ENCODE peak calls at places on chromosome 9, in six cellular contexts. One of them, this sample, is unnamed.

GRCh38 chr9:98860871-98861293 is 53.4 kb downstream of the GALNT12 start:
- DNase-seq in transverse colon: peak; percentile 44
- DNase-seq in heart left ventricle: peak; percentile 90
- DNase-seq in breast epithelium: no peak
- DNase-seq in body of pancreas: peak; percentile 61
- DNase-seq in HCT116: no peak
- DNase-seq in this sample: peak; percentile 92

GRCh38 chr9:95726756-95727155 is 148.7 kb upstream of the ERCC6L2 start:
- DNase-seq in transverse colon: no peak
- DNase-seq in heart left ventricle: no peak
- DNase-seq in breast epithelium: no peak
- DNase-seq in body of pancreas: no peak
- DNase-seq in HCT116: peak; percentile 26
- DNase-seq in this sample: no peak

GRCh38 chr9:85425153-85425611 is 316.6 kb downstream of the AGTPBP1 start:
- DNase-seq in transverse colon: peak; percentile 55
- DNase-seq in heart left ventricle: peak; percentile 45
- DNase-seq in breast epithelium: no peak
- DNase-seq in body of pancreas: peak; percentile 54
- DNase-seq in HCT116: peak; percentile 69
- DNase-seq in this sample: no peak

GRCh38 chr9:109779711-109780452 is at the start of gene PALM2AKAP2:
- DNase-seq in transverse colon: peak; percentile 41
- DNase-seq in heart left ventricle: peak; percentile 82
- DNase-seq in breast epithelium: no peak
- DNase-seq in body of pancreas: peak; percentile 34
- DNase-seq in HCT116: no peak
- DNase-seq in this sample: peak; percentile 77

GRCh38 chr9:129624947-129625346 is 1.0 kb upstream of the NTMT1 start:
- DNase-seq in transverse colon: no peak
- DNase-seq in heart left ventricle: no peak
- DNase-seq in breast epithelium: no peak
- DNase-seq in body of pancreas: no peak
- DNase-seq in HCT116: no peak
- DNase-seq in this sample: no peak

GRCh38 chr9:85536076-85536475 is 205.7 kb downstream of the AGTPBP1 start:
- DNase-seq in transverse colon: no peak
- DNase-seq in heart left ventricle: peak; percentile 63
- DNase-seq in breast epithelium: no peak
- DNase-seq in body of pancreas: no peak
- DNase-seq in HCT116: no peak
- DNase-seq in this sample: no peak

GRCh38 chr9:135330685-135331590 is 148.6 kb upstream of the PPP1R26 start:
- DNase-seq in transverse colon: no peak
- DNase-seq in heart left ventricle: no peak
- DNase-seq in breast epithelium: no peak
- DNase-seq in body of pancreas: no peak
- DNase-seq in HCT116: no peak
- DNase-seq in this sample: no peak

GRCh38 chr9:97807681-97808080 is 45.3 kb upstream of the FOXE1 start:
- DNase-seq in transverse colon: no peak
- DNase-seq in heart left ventricle: no peak
- DNase-seq in breast epithelium: no peak
- DNase-seq in body of pancreas: no peak
- DNase-seq in HCT116: no peak
- DNase-seq in this sample: no peak

GRCh38 chr9:112120471-112120925 is 54.6 kb downstream of the SUSD1 start:
- DNase-seq in transverse colon: no peak
- DNase-seq in heart left ventricle: no peak
- DNase-seq in breast epithelium: no peak
- DNase-seq in body of pancreas: no peak
- DNase-seq in HCT116: no peak
- DNase-seq in this sample: no peak

DNA sequence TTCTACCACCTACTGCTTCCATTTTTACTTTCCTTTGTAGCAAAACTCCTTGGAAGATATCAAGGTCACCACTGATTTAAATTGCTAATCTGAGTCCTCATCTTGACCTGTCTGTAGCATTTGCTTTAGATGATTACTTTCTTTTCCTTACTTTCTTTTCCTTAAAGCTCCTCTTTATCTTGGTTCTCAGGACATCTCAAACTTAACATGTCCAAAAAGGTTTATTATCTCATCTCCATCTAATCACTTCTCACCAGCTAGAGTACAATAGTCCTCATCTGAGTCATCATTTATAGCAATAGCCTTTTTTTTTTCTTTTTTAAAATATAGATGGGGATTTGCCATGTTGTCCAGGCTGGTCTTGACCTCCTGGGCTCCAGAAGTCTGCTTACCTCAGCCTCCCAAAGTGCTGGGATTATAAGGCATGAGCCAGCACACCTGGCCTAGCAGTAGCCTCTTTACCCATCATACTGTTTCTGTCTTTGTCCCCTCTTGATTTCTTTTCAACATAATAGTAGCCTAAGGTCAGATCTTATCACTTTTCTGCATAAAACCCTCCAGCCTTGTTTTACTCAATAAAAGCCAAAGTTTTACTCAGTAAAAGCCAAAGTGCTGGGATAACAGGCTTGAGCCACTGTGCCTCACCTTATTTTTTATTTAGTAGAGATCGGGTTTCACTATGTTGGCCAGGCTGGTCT is 32.9 kb upstream of the GPR21 start:
- DNase-seq in transverse colon: no peak
- DNase-seq in heart left ventricle: no peak
- DNase-seq in breast epithelium: no peak
- DNase-seq in body of pancreas: no peak
- DNase-seq in HCT116: no peak
- DNase-seq in this sample: no peak
- H3K4me3 ChIP-seq in transverse colon: no peak overlapping the region
- H3K4me3 ChIP-seq in heart left ventricle: no peak overlapping the region
- H3K4me3 ChIP-seq in breast epithelium: no peak overlapping the region
- H3K4me3 ChIP-seq in body of pancreas: no peak overlapping the region
- H3K4me3 ChIP-seq in HCT116: no peak overlapping the region
- H3K4me3 ChIP-seq in this sample: no peak overlapping the region

DNA sequence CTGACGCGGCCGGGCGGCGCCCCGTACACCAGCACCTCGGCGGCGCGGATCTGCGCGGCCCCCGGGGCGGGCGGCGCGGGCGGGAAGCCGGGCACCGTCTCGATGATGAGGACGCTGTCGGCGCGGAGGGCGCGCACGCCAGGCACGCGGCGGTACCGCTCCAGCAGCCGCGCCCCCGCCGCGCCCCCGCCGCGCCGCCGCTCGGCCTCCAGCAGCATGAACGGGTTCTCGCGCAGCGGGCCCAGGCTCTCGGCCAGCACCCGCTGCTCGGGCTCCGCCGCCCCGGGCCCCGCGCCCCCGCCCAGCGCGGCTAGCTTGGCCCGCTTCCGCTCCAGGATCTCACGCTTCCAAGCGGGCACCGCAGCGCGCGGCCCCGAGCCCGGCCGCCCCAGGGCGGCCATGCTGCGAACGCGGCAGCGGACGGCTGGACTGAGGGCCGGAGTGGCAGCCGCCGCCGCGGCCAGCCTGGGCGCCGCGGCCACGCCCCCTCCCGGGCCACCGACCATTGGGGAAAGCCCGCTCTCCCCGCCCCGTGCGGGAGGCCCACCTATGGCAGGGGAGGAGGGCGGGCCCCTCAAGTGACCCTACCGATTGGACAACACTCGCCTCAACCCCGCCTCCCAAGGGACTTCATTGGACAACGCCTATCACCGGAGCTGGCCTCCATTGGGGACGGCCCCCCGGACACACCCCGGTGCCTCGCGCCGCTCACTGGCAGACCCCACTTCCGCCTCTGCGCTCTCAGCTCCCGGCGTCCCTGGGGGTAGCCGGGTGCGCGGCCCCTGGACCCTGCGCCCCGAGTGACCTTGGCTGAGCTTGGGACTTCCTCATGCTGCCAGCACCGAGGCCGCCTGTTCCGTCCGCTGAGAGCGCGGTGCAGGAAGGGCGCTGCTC is at the start of gene TPRN:
- DNase-seq in transverse colon: peak; percentile 100
- DNase-seq in heart left ventricle: peak; percentile 100
- DNase-seq in breast epithelium: peak; percentile 99
- DNase-seq in body of pancreas: peak; percentile 100
- DNase-seq in HCT116: peak; percentile 96
- DNase-seq in this sample: peak; percentile 100
- TF ChIP-seq POLR2A in transverse colon: peak; percentile 88
- TF ChIP-seq POLR2A in heart left ventricle: peak; percentile 80
- TF ChIP-seq POLR2A in breast epithelium: no peak
- TF ChIP-seq POLR2A in body of pancreas: peak; percentile 77
- TF ChIP-seq POLR2A in HCT116: peak; percentile 95
- TF ChIP-seq POLR2A in this sample: peak; percentile 39

GRCh38 chr9:70590264-70590646 is 175.8 kb upstream of the KLF9 start:
- DNase-seq in transverse colon: no peak
- DNase-seq in heart left ventricle: no peak
- DNase-seq in breast epithelium: no peak
- DNase-seq in body of pancreas: no peak
- DNase-seq in HCT116: no peak
- DNase-seq in this sample: no peak
- H3K4me3 ChIP-seq in transverse colon: no peak overlapping the region
- H3K4me3 ChIP-seq in heart left ventricle: no peak overlapping the region
- H3K4me3 ChIP-seq in breast epithelium: no peak overlapping the region
- H3K4me3 ChIP-seq in body of pancreas: no peak overlapping the region
- H3K4me3 ChIP-seq in HCT116: no peak overlapping the region
- H3K4me3 ChIP-seq in this sample: no peak overlapping the region

DNA sequence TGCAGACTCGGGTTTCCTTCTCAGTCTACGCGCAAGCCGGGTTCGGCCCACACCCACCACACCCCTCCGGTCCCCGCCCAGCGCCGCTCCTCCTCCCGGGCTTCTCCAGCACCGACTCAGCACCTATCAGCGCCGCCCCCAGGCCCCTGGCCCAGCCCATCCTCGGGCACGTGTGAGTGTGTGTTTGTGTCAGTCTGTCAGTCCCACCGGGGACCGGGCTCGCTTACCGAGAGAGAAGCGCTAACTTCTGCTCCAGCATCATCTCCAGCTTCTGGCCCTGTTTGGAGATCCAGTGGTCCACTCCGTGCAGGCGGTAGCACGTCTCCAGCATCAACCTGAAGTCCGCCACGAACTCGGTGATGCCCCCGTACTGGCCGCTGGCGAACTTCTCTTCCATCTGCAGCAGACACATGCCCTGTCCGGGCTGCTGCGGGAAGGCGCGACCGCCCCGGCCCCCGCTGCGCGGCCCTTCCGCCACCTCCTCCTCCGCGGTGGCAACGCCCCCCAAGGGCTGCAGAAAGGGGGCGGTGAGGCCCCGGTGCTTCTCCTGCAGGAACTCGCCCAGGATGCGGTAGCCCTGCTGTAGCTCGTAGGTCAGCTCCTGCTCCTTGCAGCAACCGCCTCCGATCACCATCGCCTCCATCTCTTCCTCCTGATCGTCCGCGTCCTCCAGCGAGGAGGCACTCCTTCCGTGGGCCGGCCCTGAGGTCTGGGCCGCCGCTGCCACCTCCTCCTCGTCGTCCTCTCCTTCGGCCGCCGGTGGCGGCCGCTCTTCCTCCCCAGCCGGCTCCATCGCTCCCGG is 8.3 kb downstream of the RANBP6 start:
- DNase-seq in transverse colon: peak; percentile 95
- DNase-seq in heart left ventricle: peak; percentile 91
- DNase-seq in breast epithelium: peak; percentile 86
- DNase-seq in body of pancreas: peak; percentile 83
- DNase-seq in HCT116: peak; percentile 72
- DNase-seq in this sample: peak; percentile 90
- TF ChIP-seq POLR2A in transverse colon: peak; percentile 48
- TF ChIP-seq POLR2A in heart left ventricle: no peak
- TF ChIP-seq POLR2A in breast epithelium: no peak
- TF ChIP-seq POLR2A in body of pancreas: peak; percentile 33
- TF ChIP-seq POLR2A in HCT116: no peak
- TF ChIP-seq POLR2A in this sample: no peak

GRCh38 chr9:106920701-106921283 is 57.8 kb downstream of the ZNF462 start:
- DNase-seq in transverse colon: peak; percentile 65
- DNase-seq in heart left ventricle: peak; percentile 68
- DNase-seq in breast epithelium: no peak
- DNase-seq in body of pancreas: no peak
- DNase-seq in HCT116: peak; percentile 12
- DNase-seq in this sample: no peak
- H3K4me3 ChIP-seq in transverse colon: no peak overlapping the region
- H3K4me3 ChIP-seq in heart left ventricle: peak overlapping the region; percentile 8
- H3K4me3 ChIP-seq in breast epithelium: no peak overlapping the region
- H3K4me3 ChIP-seq in body of pancreas: no peak overlapping the region
- H3K4me3 ChIP-seq in HCT116: peak overlapping the region; percentile 44
- H3K4me3 ChIP-seq in this sample: no peak overlapping the region

GRCh38 chr9:35162605-35163315 is 951 bp downstream of the UNC13B start:
- DNase-seq in transverse colon: no peak
- DNase-seq in heart left ventricle: no peak
- DNase-seq in breast epithelium: no peak
- DNase-seq in body of pancreas: no peak
- DNase-seq in HCT116: no peak
- DNase-seq in this sample: no peak

GRCh38 chr9:35164711-35165110 is 2.9 kb downstream of the UNC13B start:
- DNase-seq in transverse colon: no peak
- DNase-seq in heart left ventricle: no peak
- DNase-seq in breast epithelium: no peak
- DNase-seq in body of pancreas: no peak
- DNase-seq in HCT116: no peak
- DNase-seq in this sample: no peak

GRCh38 chr9:35163413-35163812 is 1.6 kb downstream of the UNC13B start:
- DNase-seq in transverse colon: no peak
- DNase-seq in heart left ventricle: no peak
- DNase-seq in breast epithelium: no peak
- DNase-seq in body of pancreas: no peak
- DNase-seq in HCT116: no peak
- DNase-seq in this sample: no peak

GRCh38 chr9:35158501-35159280 is 3.1 kb upstream of the UNC13B start:
- DNase-seq in transverse colon: no peak
- DNase-seq in heart left ventricle: no peak
- DNase-seq in breast epithelium: no peak
- DNase-seq in body of pancreas: no peak
- DNase-seq in HCT116: no peak
- DNase-seq in this sample: no peak

GRCh38 chr9:35161713-35162604 is at the start of gene UNC13B:
- DNase-seq in transverse colon: peak; percentile 97
- DNase-seq in heart left ventricle: peak; percentile 95
- DNase-seq in breast epithelium: peak; percentile 95
- DNase-seq in body of pancreas: peak; percentile 97
- DNase-seq in HCT116: peak; percentile 82
- DNase-seq in this sample: peak; percentile 97
- TF ChIP-seq POLR2A in transverse colon: peak; percentile 94
- TF ChIP-seq POLR2A in heart left ventricle: peak; percentile 78
- TF ChIP-seq POLR2A in breast epithelium: no peak
- TF ChIP-seq POLR2A in body of pancreas: peak; percentile 97
- TF ChIP-seq POLR2A in HCT116: peak; percentile 74
- TF ChIP-seq POLR2A in this sample: peak; percentile 61

GRCh38 chr9:10208691-10209069 is 404.1 kb downstream of the PTPRD start:
- DNase-seq in transverse colon: no peak
- DNase-seq in heart left ventricle: no peak
- DNase-seq in breast epithelium: no peak
- DNase-seq in body of pancreas: no peak
- DNase-seq in HCT116: no peak
- DNase-seq in this sample: no peak

GRCh38 chr9:10204276-10204675 is 408.5 kb downstream of the PTPRD start:
- DNase-seq in transverse colon: no peak
- DNase-seq in heart left ventricle: no peak
- DNase-seq in breast epithelium: no peak
- DNase-seq in body of pancreas: no peak
- DNase-seq in HCT116: no peak
- DNase-seq in this sample: no peak
- H3K4me3 ChIP-seq in transverse colon: no peak overlapping the region
- H3K4me3 ChIP-seq in heart left ventricle: no peak overlapping the region
- H3K4me3 ChIP-seq in breast epithelium: no peak overlapping the region
- H3K4me3 ChIP-seq in body of pancreas: no peak overlapping the region
- H3K4me3 ChIP-seq in HCT116: no peak overlapping the region
- H3K4me3 ChIP-seq in this sample: no peak overlapping the region